ENCODE peak calls at places on chromosomes 12 and 14, in nine cellular contexts. V is heart right ventricle, J is IMR-90, C is tibial nerve, G is AG04450, I is progenitor cell of endocrine pancreas, E is ovary, B is foreskin fibroblast, A is choroid plexus epithelial cell. T is an unnamed sample.

GRCh38 chr12:85711735-85712390 is 124.3 kb downstream of the RASSF9 start:
- DNase-seq in J (no peak), C (peak; percentile 22), A (no peak), G (no peak), V (peak; percentile 21), B (no peak), I (no peak), E (no peak), T (no peak)

GRCh38 chr14:71948101-71948500 is 15.9 kb downstream of the RGS6 start:
- DNase-seq in C (no peak), G (no peak), J (no peak), E (no peak), V (no peak), I (no peak), A (no peak), B (no peak), T (no peak)

GRCh38 chr12:47551426-47551851 is 154.4 kb downstream of the RPAP3 start:
- DNase-seq in C (no peak), E (no peak), B (peak; percentile 22), I (no peak), J (peak; percentile 23), V (no peak), G (no peak), A (peak; percentile 15), T (no peak)

GRCh38 chr12:112971248-112971647 is 7.1 kb upstream of the OAS2 start:
- DNase-seq in C (no peak), G (no peak), B (no peak), A (peak; percentile 12), E (no peak), J (peak; percentile 2), I (no peak), V (peak; percentile 20), T (no peak)

GRCh38 chr12:100398307-100398706 is 41.4 kb downstream of the SLC17A8 start:
- DNase-seq in A (no peak), I (no peak), V (no peak), J (no peak), E (no peak), B (no peak), G (no peak), C (no peak), T (no peak)

GRCh38 chr14:99387880-99388279 is 92.8 kb downstream of the SETD3 start:
- DNase-seq in I (no peak), V (no peak), B (no peak), C (no peak), A (no peak), E (no peak), J (no peak), G (no peak), T (peak; percentile 44)

GRCh38 chr12:112116232-112117060 is 7.9 kb upstream of the NAA25 start:
- DNase-seq in C (peak; percentile 27), I (peak; percentile 34), B (peak; percentile 57), J (peak; percentile 61), E (peak; percentile 64), V (peak; percentile 73), G (no peak), A (peak; percentile 90), T (no peak)

GRCh38 chr14:52641745-52642144 is 53.6 kb downstream of the ERO1A start:
- DNase-seq in I (no peak), B (peak; percentile 4), E (no peak), A (no peak), V (no peak), G (no peak), C (no peak), J (peak; percentile 1), T (no peak)

GRCh38 chr12:3076730-3077571 is at the start of gene TSPAN9:
- DNase-seq in J (peak; percentile 48), G (no peak), C (peak; percentile 66), A (peak; percentile 42), E (peak; percentile 71), V (peak; percentile 84), B (peak; percentile 62), I (peak; percentile 78), T (peak; percentile 54)

GRCh38 chr12:6326316-6326959 is 15.4 kb downstream of the TNFRSF1A start:
- DNase-seq in V (no peak), A (peak; percentile 82), B (peak; percentile 52), I (peak; percentile 43), E (peak; percentile 79), G (no peak), C (no peak), J (peak; percentile 52), T (no peak)

GRCh38 chr12:25151476-25151875 is 43.5 kb downstream of the DNAI7 start:
- DNase-seq in G (peak; percentile 98), C (no peak), E (peak; percentile 36), I (no peak), A (peak; percentile 98), J (peak; percentile 100), B (peak; percentile 98), V (no peak), T (no peak)

GRCh38 chr12:19095869-19096480 is 33.6 kb upstream of the PLEKHA5 start:
- DNase-seq in A (peak; percentile 22), J (peak; percentile 17), G (no peak), B (peak; percentile 18), E (no peak), C (no peak), I (no peak), V (no peak), T (no peak)

GRCh38 chr14:22794533-22794932 is 20.7 kb downstream of the SLC7A7 start:
- DNase-seq in E (no peak), B (no peak), A (no peak), J (no peak), C (no peak), I (no peak), G (no peak), V (no peak), T (no peak)

GRCh38 chr12:94186461-94187237 is 38.3 kb downstream of the PLXNC1 start:
- DNase-seq in G (peak; percentile 24), I (peak; percentile 39), B (peak; percentile 69), J (peak; percentile 61), A (peak; percentile 76), C (peak; percentile 56), V (peak; percentile 49), E (peak; percentile 67), T (no peak)

DNA sequence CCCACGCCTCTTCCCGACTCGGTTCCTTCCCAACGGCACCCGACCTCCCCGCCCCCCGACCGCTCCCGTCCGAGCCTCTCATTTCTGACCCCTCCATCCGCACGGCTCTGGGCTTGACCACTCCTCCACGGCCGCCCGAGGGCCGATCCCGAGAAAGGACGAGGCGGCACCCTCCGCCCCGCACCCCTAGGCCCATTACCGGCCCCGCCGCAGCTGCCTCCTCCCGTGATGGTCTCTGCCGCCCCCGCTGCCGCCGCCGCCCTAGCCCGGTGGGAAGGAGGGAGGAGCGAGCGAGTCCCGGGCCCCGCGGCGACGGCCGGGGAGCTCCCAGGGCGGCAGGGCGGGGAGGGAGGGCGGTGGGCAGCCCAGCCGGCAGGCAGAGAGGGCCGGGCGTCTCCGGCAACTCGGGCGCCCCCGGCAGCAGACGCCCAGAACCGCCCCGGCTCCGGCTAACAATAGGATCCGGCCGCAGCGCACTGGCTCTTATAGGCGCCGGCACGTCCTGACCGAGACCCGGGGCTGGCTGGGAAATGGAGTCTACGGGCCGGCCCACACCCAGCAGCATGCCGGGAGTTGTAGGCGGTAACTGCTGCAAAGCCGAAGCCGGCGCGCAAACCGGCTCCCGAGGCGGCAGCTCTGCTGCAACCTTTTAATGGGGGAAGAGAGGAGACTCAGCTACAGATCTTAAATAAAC is at the start of gene CSRNP2:
- DNase-seq in A (peak; percentile 98), J (peak; percentile 93), I (peak; percentile 98), E (peak; percentile 96), G (peak; percentile 90), C (peak; percentile 94), B (peak; percentile 95), V (peak; percentile 96), T (peak; percentile 95)
- TF ChIP-seq CTCF in A (no peak), J (peak; percentile 17), I (peak; percentile 23), E (peak; percentile 22), G (no peak), C (peak; percentile 49), B (no peak), V (peak; percentile 5), T (no peak)

GRCh38 chr12:62006076-62006732 is 254.0 kb upstream of the USP15 start:
- DNase-seq in J (peak; percentile 36), E (no peak), I (no peak), G (no peak), A (peak; percentile 66), V (no peak), B (peak; percentile 15), C (no peak), T (no peak)
- TF ChIP-seq CTCF in J (peak; percentile 63), E (no peak), I (peak; percentile 81), G (peak; percentile 73), A (peak; percentile 80), V (peak; percentile 70), B (peak; percentile 74), C (peak; percentile 23), T (peak; percentile 45)

DNA sequence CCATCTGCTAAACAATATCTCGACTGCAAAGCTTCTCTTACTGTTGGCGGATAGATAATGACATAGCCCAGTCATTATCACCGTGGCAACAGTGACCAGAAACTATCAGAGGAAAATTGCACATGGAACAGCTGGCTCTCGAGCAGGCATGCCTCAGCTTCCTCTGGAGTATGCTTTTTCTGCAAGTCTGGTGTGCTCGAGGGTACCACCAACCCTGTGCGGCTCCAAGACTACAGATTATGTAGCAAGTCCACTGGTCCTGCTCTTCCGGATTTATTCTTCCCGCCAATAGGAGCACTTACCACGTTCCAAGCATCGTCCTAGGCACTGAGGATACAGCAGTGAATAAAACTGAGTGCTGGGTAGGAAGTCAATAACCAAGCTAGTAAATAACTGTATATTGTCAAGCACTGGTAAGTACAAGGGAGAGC is 1.4 kb upstream of the GLRX5 start:
- DNase-seq in I (no peak), C (no peak), B (no peak), G (no peak), A (peak; percentile 67), E (peak; percentile 5), V (no peak), J (peak; percentile 65), T (no peak)
- TF ChIP-seq CTCF in I (no peak), C (no peak), B (no peak), G (no peak), A (no peak), E (no peak), V (no peak), J (no peak), T (no peak)

GRCh38 chr14:70186826-70187483 is 1.8 kb downstream of the SLC8A3 start:
- DNase-seq in G (no peak), B (peak; percentile 32), I (peak; percentile 15), E (no peak), C (no peak), V (peak; percentile 13), A (peak; percentile 6), J (no peak), T (no peak)

GRCh38 chr14:70188292-70188607 is 501 bp downstream of the SLC8A3 start:
- DNase-seq in E (no peak), J (no peak), G (no peak), B (peak; percentile 13), C (no peak), V (no peak), A (peak; percentile 7), I (no peak), T (peak; percentile 26)

GRCh38 chr14:70188608-70189540 is at the start of gene SLC8A3:
- DNase-seq in A (peak; percentile 48), G (no peak), B (peak; percentile 57), J (peak; percentile 37), C (no peak), E (no peak), V (no peak), I (peak; percentile 51), T (peak; percentile 16)

GRCh38 chr14:70190156-70190555 is 1.4 kb upstream of the SLC8A3 start:
- DNase-seq in J (no peak), E (no peak), A (no peak), B (no peak), I (no peak), G (no peak), C (no peak), V (no peak), T (no peak)

GRCh38 chr14:70189678-70190077 is 927 bp upstream of the SLC8A3 start:
- DNase-seq in V (no peak), G (no peak), C (no peak), J (no peak), A (no peak), B (no peak), E (no peak), I (no peak), T (no peak)
- TF ChIP-seq CTCF in V (no peak), G (no peak), C (no peak), J (no peak), A (no peak), B (no peak), E (no peak), I (no peak), T (no peak)

T was measured in natural killer cell.